ENCODE peak calls at places on chromosome 12, in six cellular contexts. J is MG63; S is mucosa of gallbladder; H is NCI-H2081 treated with DMSO at 0.1 percent for 48 hours; R is CD8-positive, alpha-beta T cell; B is stimulated activated CD4-positive, alpha-beta T cell treated with anti-CD3 and anti-CD28 coated beads, Interleukin-2, amount 100 ng/mL, for 48 hours. O is an unnamed sample.

GRCh38 chr12:71938728-71939385 is at the start of gene TPH2:
- DNase-seq in J (peak; percentile 54), B (peak; percentile 47), H (peak; percentile 53), S (peak; percentile 15), R (no peak), O (peak; percentile 5)

GRCh38 chr12:60205500-60205899 is 609.7 kb downstream of the SLC16A7 start:
- DNase-seq in H (no peak), J (peak; percentile 37), R (no peak), B (no peak), S (no peak), O (no peak)

GRCh38 chr12:41967668-41968649 is 176.7 kb downstream of the GXYLT1 start:
- DNase-seq in S (no peak), B (no peak), H (no peak), J (no peak), R (no peak), O (no peak)

GRCh38 chr12:31203261-31203660 is 122.7 kb downstream of the SINHCAF start:
- DNase-seq in R (no peak), S (no peak), H (no peak), B (no peak), J (no peak), O (no peak)

GRCh38 chr12:105467710-105468366 is 137.3 kb downstream of the C12orf75 start:
- DNase-seq in H (no peak), R (no peak), J (no peak), B (no peak), S (no peak), O (no peak)

GRCh38 chr12:71201136-71201679 is 43.4 kb upstream of the TSPAN8 start:
- DNase-seq in H (peak; percentile 45), S (no peak), J (no peak), R (no peak), B (no peak), O (no peak)

GRCh38 chr12:120194226-120194533 is 335 bp downstream of the GCN1 start:
- DNase-seq in S (no peak), H (no peak), B (no peak), R (no peak), J (no peak), O (no peak)

GRCh38 chr12:27975222-27976136 is 2.9 kb upstream of the PTHLH start:
- DNase-seq in R (no peak), S (peak; percentile 12), H (no peak), B (no peak), J (peak; percentile 35), O (no peak)

GRCh38 chr12:106673151-106673550 is 90.3 kb downstream of the RFX4 start:
- DNase-seq in R (no peak), H (no peak), J (no peak), B (no peak), S (no peak), O (no peak)